ENCODE peak calls at places on chromosomes 6 and 20, in five cellular contexts. Y is HCT116, H is fibroblast of lung, C is H9, V is GM12878. J is an unnamed sample. For H3K4me1, the result is how much of the 10 kb centered on the place peaks cover.

GRCh38 chr20:21615617-21616080 is 89.8 kb upstream of the PAX1 start:
- DNase-seq in Y (peak), H (peak), C (peak), V (no peak), J (peak)

GRCh38 chr20:45037050-45037449 is 63.9 kb downstream of the KCNS1 start:
- DNase-seq in C (no peak), H (peak), Y (no peak), V (no peak), J (peak)

GRCh38 chr20:3927486-3928291 is 38.5 kb downstream of the PANK2 start:
- DNase-seq in V (no peak), C (peak), Y (no peak), H (peak), J (peak)

GRCh38 chr6:115733426-115733825 is 327.3 kb downstream of the FRK start:
- DNase-seq in Y (no peak), H (no peak), C (no peak), V (no peak), J (no peak)

GRCh38 chr6:26186652-26187051 is 99.4 kb downstream of the HFE start:
- DNase-seq in H (no peak), Y (no peak), V (no peak), C (no peak), J (no peak)

GRCh38 chr6:75802366-75802765 is 53.3 kb downstream of the MYO6 start:
- DNase-seq in Y (peak), V (no peak), H (no peak), C (no peak), J (peak)

GRCh38 chr20:32751309-32752020 is 8.2 kb upstream of the COMMD7 start:
- DNase-seq in C (peak), H (no peak), V (no peak), Y (no peak), J (no peak)

GRCh38 chr20:12110711-12111110 is 193.0 kb downstream of the BTBD3 start:
- DNase-seq in Y (no peak), V (no peak), H (no peak), C (no peak), J (no peak)

GRCh38 chr20:37867289-37868195 is 35.4 kb upstream of the VSTM2L start:
- DNase-seq in C (no peak), V (no peak), H (peak), Y (no peak), J (no peak)

GRCh38 chr6:11824986-11825385 is 46.4 kb upstream of the ADTRP start:
- DNase-seq in V (peak), Y (no peak), C (no peak), H (no peak), J (peak)

GRCh38 chr20:63463400-63464288 is 8.8 kb downstream of the KCNQ2 start:
- DNase-seq in V (no peak), Y (no peak), H (no peak), C (no peak), J (peak)

GRCh38 chr6:109794201-109794926 is 103.3 kb downstream of the FIG4 start:
- DNase-seq in C (no peak), Y (no peak), H (peak), V (no peak), J (peak)

GRCh38 chr20:2800590-2801458 is at the start of gene CPXM1:
- DNase-seq in H (no peak), V (no peak), Y (no peak), C (peak), J (no peak)

GRCh38 chr20:40767530-40767924 is 78.5 kb upstream of the MAFB start:
- DNase-seq in Y (no peak), H (no peak), V (no peak), C (no peak), J (no peak)

GRCh38 chr20:1632228-1632577 is 12.4 kb upstream of the SIRPB1 start:
- DNase-seq in H (no peak), C (no peak), Y (no peak), V (no peak), J (peak)

GRCh38 chr20:20331796-20332195 is 36.1 kb upstream of the INSM1 start:
- DNase-seq in Y (no peak), C (no peak), H (no peak), V (no peak), J (no peak)

GRCh38 chr6:33552252-33552651 is 27.8 kb downstream of the BAK1 start:
- DNase-seq in V (no peak), Y (no peak), C (no peak), H (no peak), J (no peak)

GRCh38 chr20:25353754-25354705 is 36.6 kb downstream of the ABHD12 start:
- DNase-seq in C (no peak), V (no peak), Y (no peak), H (no peak), J (no peak)

GRCh38 chr6:20691185-20691584 is 156.9 kb downstream of the CDKAL1 start:
- DNase-seq in C (no peak), H (no peak), Y (no peak), V (no peak), J (no peak)

GRCh38 chr20:23226612-23227265 is 123.9 kb upstream of the NXT1 start:
- DNase-seq in Y (no peak), C (no peak), V (no peak), H (peak), J (no peak)

GRCh38 chr6:150116195-150116800 is 26.5 kb upstream of the PPP1R14C start:
- DNase-seq in C (no peak), Y (no peak), V (no peak), H (no peak), J (no peak)
- H2AFZ ChIP-seq in C (no peak), Y (no peak), V (no peak), H (no peak), J (no peak)

GRCh38 chr6:27805347-27805746 is 106.8 kb downstream of the OR2B2 start:
- DNase-seq in V (no peak), C (no peak), Y (no peak), H (no peak), J (no peak)
- H3K9ac ChIP-seq in V (no peak), C (no peak), Y (no peak), H (no peak), J (no peak)

DNA sequence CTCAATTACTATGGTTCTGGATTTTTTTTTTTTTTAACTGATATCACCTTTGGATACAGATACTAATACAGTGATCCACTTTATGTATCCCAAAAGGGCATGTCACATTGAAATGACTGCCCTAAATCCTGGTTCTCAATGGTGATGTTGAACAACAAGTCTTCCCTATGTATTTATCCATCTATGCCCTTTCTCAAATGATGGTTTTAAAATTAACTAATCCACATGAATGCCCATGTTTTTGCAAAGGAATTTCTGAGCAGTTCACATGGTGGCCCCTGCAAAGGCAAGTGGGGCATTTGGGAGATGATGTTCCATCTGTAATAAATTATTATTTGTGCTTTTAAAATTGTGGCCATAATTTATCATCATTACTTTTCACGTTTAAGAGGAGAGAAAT is 2.7 kb downstream of the ADGRB3 start:
- DNase-seq in V (no peak), Y (no peak), H (no peak), C (no peak), J (no peak)
- H3K4me1 ChIP-seq in V (under half), Y (under half), H (under half), C (under half), J (under half)

GRCh38 chr6:130161627-130162404 is 60.9 kb downstream of the SAMD3 start:
- DNase-seq in C (no peak), Y (no peak), H (peak), V (no peak), J (no peak)
- H2AFZ ChIP-seq in C (no peak), Y (no peak), H (peak), V (no peak), J (no peak)

J was measured in GM23248.